ENCODE peak calls at places on chromosomes 2 and 18, in four cellular contexts. One of them, this sample, is unnamed.

GRCh38 chr2:212428685-212429480 is 109.7 kb downstream of the ERBB4 start:
- DNase-seq in NCI-H460: no peak
- DNase-seq in activated naive CD4-positive, alpha-beta T cell: no peak
- DNase-seq in Kasumi-1: no peak
- DNase-seq in this sample: no peak

GRCh38 chr2:160388464-160389263 is 104.9 kb downstream of the RBMS1 start:
- DNase-seq in Kasumi-1: peak; percentile 97
- DNase-seq in activated naive CD4-positive, alpha-beta T cell: no peak
- DNase-seq in NCI-H460: no peak
- DNase-seq in this sample: peak; percentile 59

GRCh38 chr2:159051656-159052055 is 83.2 kb downstream of the TANC1 start:
- DNase-seq in NCI-H460: no peak
- DNase-seq in Kasumi-1: no peak
- DNase-seq in activated naive CD4-positive, alpha-beta T cell: no peak
- DNase-seq in this sample: no peak

GRCh38 chr2:58428553-58429284 is 187.6 kb upstream of the FANCL start:
- DNase-seq in Kasumi-1: no peak
- DNase-seq in activated naive CD4-positive, alpha-beta T cell: no peak
- DNase-seq in NCI-H460: no peak
- DNase-seq in this sample: no peak

GRCh38 chr18:12328179-12328823 is 20.3 kb downstream of the TUBB6 start:
- DNase-seq in NCI-H460: no peak
- DNase-seq in Kasumi-1: no peak
- DNase-seq in activated naive CD4-positive, alpha-beta T cell: no peak
- DNase-seq in this sample: no peak

GRCh38 chr2:233846387-233847247 is 7.7 kb downstream of the HJURP start:
- DNase-seq in Kasumi-1: no peak
- DNase-seq in NCI-H460: no peak
- DNase-seq in activated naive CD4-positive, alpha-beta T cell: no peak
- DNase-seq in this sample: no peak

GRCh38 chr2:158457826-158458616 is 1.3 kb downstream of the PKP4 start:
- DNase-seq in NCI-H460: peak; percentile 54
- DNase-seq in activated naive CD4-positive, alpha-beta T cell: peak; percentile 41
- DNase-seq in Kasumi-1: peak; percentile 80
- DNase-seq in this sample: no peak

GRCh38 chr2:12935226-12935625 is 218.5 kb downstream of the TRIB2 start:
- DNase-seq in activated naive CD4-positive, alpha-beta T cell: no peak
- DNase-seq in NCI-H460: no peak
- DNase-seq in Kasumi-1: no peak
- DNase-seq in this sample: no peak

GRCh38 chr18:44537521-44537920 is 143.2 kb upstream of the SETBP1 start:
- DNase-seq in activated naive CD4-positive, alpha-beta T cell: no peak
- DNase-seq in NCI-H460: peak; percentile 6
- DNase-seq in Kasumi-1: no peak
- DNase-seq in this sample: no peak

GRCh38 chr2:235658371-235659174 is 164.7 kb downstream of the AGAP1 start:
- DNase-seq in activated naive CD4-positive, alpha-beta T cell: no peak
- DNase-seq in NCI-H460: no peak
- DNase-seq in Kasumi-1: no peak
- DNase-seq in this sample: no peak

GRCh38 chr2:153059338-153060052 is 341.1 kb downstream of the ARL6IP6 start:
- DNase-seq in activated naive CD4-positive, alpha-beta T cell: no peak
- DNase-seq in NCI-H460: peak; percentile 83
- DNase-seq in Kasumi-1: no peak
- DNase-seq in this sample: no peak

GRCh38 chr2:111667542-111668273 is 216.3 kb downstream of the ANAPC1 start:
- DNase-seq in activated naive CD4-positive, alpha-beta T cell: no peak
- DNase-seq in Kasumi-1: peak; percentile 71
- DNase-seq in NCI-H460: peak; percentile 22
- DNase-seq in this sample: peak; percentile 35

GRCh38 chr2:101679037-101679726 is 18.3 kb upstream of the MAP4K4 start:
- DNase-seq in Kasumi-1: no peak
- DNase-seq in activated naive CD4-positive, alpha-beta T cell: no peak
- DNase-seq in NCI-H460: no peak
- DNase-seq in this sample: no peak

GRCh38 chr2:85813211-85813977 is 59.6 kb downstream of the ATOH8 start:
- DNase-seq in activated naive CD4-positive, alpha-beta T cell: no peak
- DNase-seq in NCI-H460: no peak
- DNase-seq in Kasumi-1: no peak
- DNase-seq in this sample: no peak

GRCh38 chr2:29810956-29811355 is 110.4 kb downstream of the ALK start:
- DNase-seq in activated naive CD4-positive, alpha-beta T cell: no peak
- DNase-seq in NCI-H460: no peak
- DNase-seq in Kasumi-1: no peak
- DNase-seq in this sample: no peak

GRCh38 chr18:49490246-49490762 is 3.3 kb upstream of the C18orf32 start:
- DNase-seq in activated naive CD4-positive, alpha-beta T cell: no peak
- DNase-seq in Kasumi-1: no peak
- DNase-seq in NCI-H460: no peak
- DNase-seq in this sample: no peak

This sample was measured in GDM1.